ENCODE peak calls at places on chromosomes 6 and 20, in ten cellular contexts. Z is fibroblast of the aortic adventitia, M is psoas muscle, O is brain microvascular endothelial cell, E is pancreas, J is osteocyte, X is HFFc6, Q is Calu3, N is NB4, L is H9. H is an unnamed sample.

GRCh38 chr6:31568537-31568961 is 3.5 kb upstream of the LTA start:
- DNase-seq in Z (no peak), M (no peak), O (no peak), E (no peak), J (no peak), X (no peak), Q (no peak), N (no peak), L (no peak), H (no peak)

GRCh38 chr6:151325075-151326050 is 66.0 kb downstream of the ZBTB2 start:
- DNase-seq in Z (peak), M (peak), O (peak), E (peak), J (no peak), X (peak), Q (peak), N (no peak), L (peak), H (peak)

GRCh38 chr6:145903356-145904102 is 60.6 kb downstream of the SHPRH start:
- DNase-seq in Z (peak), M (no peak), O (peak), E (no peak), J (no peak), X (peak), Q (no peak), N (no peak), L (no peak), H (no peak)

GRCh38 chr20:4910951-4911350 is 90.4 kb downstream of the SLC23A2 start:
- DNase-seq in Z (no peak), M (no peak), O (no peak), E (no peak), J (no peak), X (no peak), Q (no peak), N (no peak), L (no peak), H (no peak)

GRCh38 chr6:41476407-41476806 is 69.8 kb upstream of the FOXP4 start:
- DNase-seq in Z (no peak), M (no peak), O (no peak), E (no peak), J (no peak), X (no peak), Q (no peak), N (no peak), L (no peak), H (no peak)

GRCh38 chr20:41169791-41170351 is 32.5 kb downstream of the PLCG1 start:
- DNase-seq in Z (peak), M (peak), O (peak), E (peak), J (no peak), X (peak), Q (no peak), N (no peak), L (no peak), H (no peak)

GRCh38 chr6:26094036-26094435 is 6.8 kb downstream of the HFE start:
- DNase-seq in Z (no peak), M (no peak), O (no peak), E (no peak), J (no peak), X (no peak), Q (no peak), N (no peak), L (no peak), H (no peak)

GRCh38 chr20:44017905-44018683 is 103.4 kb downstream of the TOX2 start:
- DNase-seq in Z (peak), M (no peak), O (peak), E (peak), J (no peak), X (peak), Q (peak), N (no peak), L (no peak), H (no peak)

GRCh38 chr6:24774696-24775519 is at the start of gene GMNN:
- DNase-seq in Z (peak), M (peak), O (peak), E (peak), J (peak), X (peak), Q (peak), N (peak), L (peak), H (peak)

GRCh38 chr6:47922391-47922790 is 140.6 kb downstream of the OPN5 start:
- DNase-seq in Z (peak), M (no peak), O (no peak), E (no peak), J (no peak), X (no peak), Q (no peak), N (no peak), L (peak), H (no peak)

GRCh38 chr6:64012351-64013060 is 376.9 kb downstream of the PHF3 start:
- DNase-seq in Z (peak), M (no peak), O (peak), E (no peak), J (no peak), X (no peak), Q (peak), N (peak), L (peak), H (no peak)

GRCh38 chr6:48542191-48542590 is 431.2 kb upstream of the PTCHD4 start:
- DNase-seq in Z (peak), M (no peak), O (no peak), E (no peak), J (no peak), X (no peak), Q (no peak), N (no peak), L (no peak), H (no peak)

GRCh38 chr6:158405933-158406332 is 93.7 kb downstream of the TULP4 start:
- DNase-seq in Z (no peak), M (no peak), O (no peak), E (no peak), J (no peak), X (no peak), Q (no peak), N (no peak), L (no peak), H (no peak)

GRCh38 chr6:145784683-145785082 is 29.9 kb downstream of the FBXO30 start:
- DNase-seq in Z (no peak), M (peak), O (no peak), E (no peak), J (no peak), X (no peak), Q (no peak), N (no peak), L (no peak), H (no peak)

GRCh38 chr20:44938637-44939036 is 21.6 kb downstream of the TOMM34 start:
- DNase-seq in Z (no peak), M (no peak), O (no peak), E (no peak), J (no peak), X (no peak), Q (no peak), N (no peak), L (no peak), H (no peak)

GRCh38 chr6:72589096-72589495 is 32.8 kb upstream of the KCNQ5 start:
- DNase-seq in Z (peak), M (no peak), O (no peak), E (no peak), J (no peak), X (no peak), Q (no peak), N (no peak), L (no peak), H (no peak)

GRCh38 chr20:43534791-43535350 is 24.0 kb upstream of the SGK2 start:
- DNase-seq in Z (no peak), M (no peak), O (no peak), E (no peak), J (no peak), X (no peak), Q (no peak), N (no peak), L (no peak), H (no peak)

GRCh38 chr6:35240838-35241801 is 18.4 kb upstream of the ZNF76 start:
- DNase-seq in Z (peak), M (peak), O (peak), E (peak), J (peak), X (peak), Q (peak), N (peak), L (peak), H (peak)

GRCh38 chr20:15619341-15619740 is 953.9 kb downstream of the KIF16B start:
- DNase-seq in Z (no peak), M (no peak), O (no peak), E (no peak), J (no peak), X (no peak), Q (no peak), N (no peak), L (no peak), H (no peak)

GRCh38 chr20:49345538-49345937 is 67.7 kb upstream of the ZNFX1 start:
- DNase-seq in Z (peak), M (peak), O (peak), E (no peak), J (no peak), X (peak), Q (peak), N (no peak), L (no peak), H (no peak)

GRCh38 chr6:105178110-105178509 is 1.7 kb downstream of the POPDC3 start:
- DNase-seq in Z (peak), M (no peak), O (peak), E (no peak), J (no peak), X (peak), Q (no peak), N (peak), L (no peak), H (no peak)

GRCh38 chr6:154510144-154510905 is at the start of gene CNKSR3:
- DNase-seq in Z (peak), M (peak), O (peak), E (peak), J (peak), X (peak), Q (peak), N (peak), L (peak), H (no peak)

GRCh38 chr20:47727170-47727880 is 58.0 kb downstream of the SULF2 start:
- DNase-seq in Z (no peak), M (peak), O (no peak), E (peak), J (no peak), X (no peak), Q (no peak), N (peak), L (no peak), H (peak)

GRCh38 chr20:57714409-57715267 is 4.8 kb upstream of the PMEPA1 start:
- DNase-seq in Z (peak), M (no peak), O (peak), E (no peak), J (no peak), X (peak), Q (peak), N (no peak), L (no peak), H (no peak)

GRCh38 chr6:74068945-74069570 is 373.1 kb downstream of the CD109 start:
- DNase-seq in Z (peak), M (no peak), O (peak), E (no peak), J (no peak), X (peak), Q (no peak), N (no peak), L (no peak), H (no peak)

GRCh38 chr20:31590717-31591225 is 14.3 kb upstream of the ID1 start:
- DNase-seq in Z (no peak), M (no peak), O (no peak), E (no peak), J (no peak), X (no peak), Q (no peak), N (no peak), L (peak), H (no peak)

GRCh38 chr20:6157345-6157744 is 34.5 kb upstream of the FERMT1 start:
- DNase-seq in Z (no peak), M (no peak), O (peak), E (no peak), J (no peak), X (no peak), Q (no peak), N (peak), L (no peak), H (no peak)

GRCh38 chr6:158758941-158759479 is 60.2 kb downstream of the EZR start:
- DNase-seq in Z (no peak), M (no peak), O (no peak), E (no peak), J (no peak), X (no peak), Q (no peak), N (no peak), L (no peak), H (no peak)

GRCh38 chr20:40468759-40469158 is 220.3 kb downstream of the MAFB start:
- DNase-seq in Z (no peak), M (no peak), O (no peak), E (no peak), J (no peak), X (no peak), Q (no peak), N (no peak), L (no peak), H (no peak)

GRCh38 chr6:55319961-55320690 is 7.1 kb upstream of the GFRAL start:
- DNase-seq in Z (no peak), M (no peak), O (no peak), E (no peak), J (no peak), X (no peak), Q (no peak), N (no peak), L (no peak), H (no peak)

GRCh38 chr20:36215778-36216177 is 20.5 kb upstream of the AAR2 start:
- DNase-seq in Z (no peak), M (no peak), O (no peak), E (no peak), J (no peak), X (no peak), Q (no peak), N (no peak), L (no peak), H (no peak)

GRCh38 chr20:36218380-36219064 is 17.8 kb upstream of the AAR2 start:
- DNase-seq in Z (no peak), M (no peak), O (no peak), E (no peak), J (no peak), X (no peak), Q (no peak), N (no peak), L (no peak), H (no peak)

GRCh38 chr20:36214684-36215256 is 21.5 kb upstream of the AAR2 start:
- DNase-seq in Z (peak), M (no peak), O (no peak), E (no peak), J (no peak), X (peak), Q (peak), N (peak), L (peak), H (no peak)

GRCh38 chr20:36216314-36217025 is 19.8 kb upstream of the AAR2 start:
- DNase-seq in Z (no peak), M (no peak), O (no peak), E (no peak), J (no peak), X (no peak), Q (no peak), N (no peak), L (no peak), H (no peak)

DNA sequence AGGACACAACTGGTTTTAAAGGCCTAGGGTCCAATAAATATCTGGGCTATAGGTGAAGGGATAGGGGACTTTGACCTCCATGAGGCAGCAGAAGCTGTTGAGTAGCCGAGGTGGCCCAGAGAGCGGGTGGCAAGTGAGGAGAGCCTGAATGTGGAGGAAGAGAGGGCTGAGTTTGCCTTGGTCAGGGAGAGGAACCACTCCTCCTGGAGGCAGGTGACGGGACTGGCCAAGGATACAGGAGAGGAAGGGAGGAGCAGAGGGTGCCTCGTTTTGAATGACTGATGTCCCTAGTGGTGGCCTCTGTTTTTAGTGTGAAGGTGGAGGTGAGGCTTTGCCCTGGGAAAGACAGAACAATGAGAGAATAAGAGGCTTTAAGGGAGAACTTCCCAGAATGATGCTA is 19.1 kb upstream of the AAR2 start:
- DNase-seq in Z (no peak), M (no peak), O (no peak), E (no peak), J (no peak), X (no peak), Q (peak), N (no peak), L (peak), H (no peak)
- TF ChIP-seq CTCF in Z (no peak), M (no peak), O (peak), E (no peak), J (no peak), X (peak), Q (peak), N (no peak), L (peak), H (no peak)

GRCh38 chr20:34468956-34469355 is 47.3 kb upstream of the DYNLRB1 start:
- DNase-seq in Z (no peak), M (no peak), O (no peak), E (no peak), J (no peak), X (no peak), Q (no peak), N (no peak), L (no peak), H (no peak)

GRCh38 chr20:34472246-34472925 is 43.8 kb upstream of the DYNLRB1 start:
- DNase-seq in Z (peak), M (no peak), O (peak), E (no peak), J (no peak), X (peak), Q (no peak), N (peak), L (no peak), H (no peak)

GRCh38 chr20:34475979-34476736 is 40.1 kb upstream of the DYNLRB1 start:
- DNase-seq in Z (peak), M (peak), O (no peak), E (peak), J (no peak), X (no peak), Q (peak), N (no peak), L (peak), H (peak)

GRCh38 chr20:34473262-34473883 is 42.8 kb upstream of the DYNLRB1 start:
- DNase-seq in Z (peak), M (peak), O (peak), E (no peak), J (no peak), X (peak), Q (peak), N (peak), L (peak), H (no peak)
- TF ChIP-seq CTCF in Z (peak), M (peak), O (peak), E (no peak), J (peak), X (peak), Q (peak), N (peak), L (peak), H (no peak)

GRCh38 chr20:11204926-11205768 is 531.3 kb upstream of the JAG1 start:
- DNase-seq in Z (peak), M (peak), O (peak), E (peak), J (no peak), X (peak), Q (peak), N (peak), L (peak), H (no peak)
- TF ChIP-seq CTCF in Z (peak), M (peak), O (peak), E (peak), J (peak), X (peak), Q (peak), N (peak), L (peak), H (peak)

DNA sequence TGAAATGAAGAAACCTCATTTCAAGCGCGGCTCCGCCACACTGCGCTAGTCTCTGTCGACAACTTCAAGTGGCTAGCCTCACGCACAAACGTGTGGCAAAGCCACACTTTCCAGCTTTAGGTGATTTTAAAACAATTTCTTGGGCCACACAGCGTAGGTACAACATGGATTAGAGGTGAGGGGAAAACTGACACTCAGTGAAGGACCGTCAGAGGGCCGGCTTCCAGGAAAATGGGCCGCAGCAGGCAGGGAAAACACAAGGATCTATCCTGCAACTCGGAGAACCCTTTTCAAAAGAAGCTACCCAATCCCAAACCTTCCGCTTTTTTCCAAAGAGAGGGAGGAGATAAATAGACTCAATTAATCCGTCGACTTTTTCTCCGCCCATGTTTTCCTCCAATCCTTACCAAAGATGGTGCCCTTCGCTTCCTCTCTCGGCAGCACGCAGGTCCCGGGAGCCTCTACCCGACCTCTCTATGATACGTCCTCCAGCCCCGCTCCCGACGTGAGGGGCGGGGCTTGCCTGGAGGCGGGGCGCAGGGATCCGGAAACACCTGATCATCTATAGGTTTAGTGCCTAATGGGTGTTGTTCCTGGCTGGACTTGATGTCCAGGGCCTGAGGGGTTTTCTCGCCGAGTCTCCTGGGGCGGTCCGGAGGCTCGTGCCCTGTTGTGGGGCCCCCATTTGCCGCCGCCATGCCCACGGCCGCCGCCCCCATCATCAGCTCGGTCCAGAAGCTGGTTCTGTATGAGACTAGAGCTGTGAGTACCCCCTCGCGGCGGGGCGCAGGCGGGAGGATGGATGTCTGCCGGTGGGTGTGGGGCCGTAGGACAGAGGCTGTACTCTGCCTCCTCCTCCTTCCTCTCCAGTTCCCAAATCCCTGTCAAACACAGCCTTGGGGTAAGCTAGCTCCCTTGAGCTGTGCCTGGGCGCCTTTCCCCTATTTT is at the start of the genes AK9 and FIG4:
- DNase-seq in Z (peak), M (peak), O (peak), E (peak), J (peak), X (peak), Q (peak), N (peak), L (peak), H (peak)
- TF ChIP-seq CTCF in Z (peak), M (no peak), O (peak), E (no peak), J (peak), X (no peak), Q (no peak), N (peak), L (no peak), H (no peak)

GRCh38 chr6:53479871-53480270 is 65.0 kb downstream of the GCLC start:
- DNase-seq in Z (no peak), M (no peak), O (no peak), E (no peak), J (no peak), X (no peak), Q (no peak), N (no peak), L (no peak), H (no peak)

GRCh38 chr6:53474010-53474409 is 70.9 kb downstream of the GCLC start:
- DNase-seq in Z (no peak), M (no peak), O (no peak), E (no peak), J (no peak), X (no peak), Q (no peak), N (no peak), L (no peak), H (no peak)

GRCh38 chr6:53481328-53481727 is 63.6 kb downstream of the GCLC start:
- DNase-seq in Z (no peak), M (no peak), O (no peak), E (no peak), J (no peak), X (no peak), Q (no peak), N (no peak), L (no peak), H (no peak)

DNA sequence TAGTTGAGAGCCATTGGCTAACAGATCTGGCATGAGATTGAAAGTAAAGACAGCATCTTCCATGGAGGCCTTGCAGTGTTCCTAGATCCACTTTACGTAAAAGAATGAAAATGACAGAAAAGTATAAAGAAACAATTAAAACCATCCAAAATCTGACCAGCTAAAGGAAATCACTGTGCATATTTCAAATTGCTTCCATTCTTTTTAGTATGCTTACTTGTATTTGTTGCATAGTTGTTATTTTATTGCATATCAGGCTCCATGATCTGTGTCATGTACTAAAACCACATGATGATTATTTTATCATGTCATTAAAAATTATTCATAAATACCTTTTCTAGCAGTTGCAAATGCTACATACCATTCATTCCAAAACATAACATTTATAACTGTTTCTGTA is 67.9 kb downstream of the GCLC start:
- DNase-seq in Z (no peak), M (no peak), O (no peak), E (no peak), J (no peak), X (peak), Q (no peak), N (no peak), L (no peak), H (no peak)
- TF ChIP-seq CTCF in Z (no peak), M (no peak), O (no peak), E (no peak), J (no peak), X (no peak), Q (no peak), N (no peak), L (no peak), H (no peak)